ENCODE peak calls at places on chromosome 5, in four cellular contexts. A, O, Z and N are unnamed samples.

GRCh38 chr5:80143491-80143890 is 108.3 kb downstream of the THBS4 start:
- DNase-seq in A (no peak), O (no peak), Z (peak; percentile 5), N (no peak)

GRCh38 chr5:138582959-138583358 is 7.8 kb upstream of the HSPA9 start:
- DNase-seq in A (no peak), O (no peak), Z (no peak), N (no peak)

GRCh38 chr5:56964173-56964572 is 12.2 kb upstream of the MIER3 start:
- DNase-seq in A (no peak), O (no peak), Z (no peak), N (no peak)

GRCh38 chr5:125257057-125257970 is 510.9 kb upstream of the ZNF608 start:
- DNase-seq in A (no peak), O (peak; percentile 36), Z (no peak), N (no peak)

GRCh38 chr5:133317558-133317957 is 265.7 kb downstream of the HSPA4 start:
- DNase-seq in A (no peak), O (no peak), Z (no peak), N (no peak)

GRCh38 chr5:16916262-16916878 is 19.7 kb downstream of the MYO10 start:
- DNase-seq in A (no peak), O (peak; percentile 91), Z (no peak), N (no peak)

GRCh38 chr5:22734907-22735306 is 118.2 kb downstream of the CDH12 start:
- DNase-seq in A (no peak), O (no peak), Z (no peak), N (no peak)

GRCh38 chr5:150457562-150458240 is 8.2 kb upstream of the RPS14 start:
- DNase-seq in A (no peak), O (no peak), Z (no peak), N (no peak)

DNA sequence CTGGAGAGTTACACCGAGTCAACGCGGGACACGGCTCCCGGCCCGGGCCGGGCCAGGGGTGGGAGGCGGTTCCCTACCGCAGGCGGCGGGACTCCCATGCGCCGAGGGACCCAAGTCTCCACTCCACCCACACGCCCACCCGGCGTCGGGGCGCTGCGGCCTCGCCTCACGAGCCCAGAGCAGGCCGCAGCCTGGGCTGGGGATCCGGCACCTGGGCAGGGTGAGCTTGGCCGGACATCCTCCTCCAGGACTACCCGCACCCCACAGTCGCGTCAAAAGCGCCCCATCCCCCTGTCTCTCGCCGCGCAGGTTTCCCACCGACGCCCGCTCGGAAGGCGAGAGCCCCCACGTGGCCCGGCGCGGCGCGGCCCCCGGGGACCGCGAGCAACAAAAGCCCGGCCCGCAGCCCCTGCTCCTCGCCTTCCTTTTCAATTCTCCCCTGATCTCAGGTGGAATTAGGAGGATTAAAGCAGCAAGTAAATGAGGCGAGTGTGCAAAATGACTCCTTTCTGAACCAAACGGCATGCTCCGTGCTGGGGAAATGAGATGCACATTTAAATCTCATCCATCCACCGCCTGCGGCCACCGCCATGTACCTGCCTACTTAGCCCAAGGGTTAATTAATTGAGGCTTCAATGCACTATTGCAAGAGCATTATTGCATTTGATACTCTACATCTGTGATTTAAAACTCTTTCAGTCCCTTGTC is 196.6 kb upstream of the TBCA start:
- DNase-seq in A (peak; percentile 21), O (no peak), Z (no peak), N (no peak)
- TF ChIP-seq CTCF in A (peak; percentile 20), O (peak; percentile 16), Z (no peak), N (peak; percentile 30)

GRCh38 chr5:172839669-172840068 is 5.6 kb downstream of the ERGIC1 start:
- DNase-seq in A (no peak), O (no peak), Z (no peak), N (no peak)
- H3K27ac ChIP-seq in A (no peak overlapping the region), O (no peak overlapping the region), Z (no peak overlapping the region), N (no peak overlapping the region)

GRCh38 chr5:114450516-114450909 is 88.6 kb downstream of the KCNN2 start:
- DNase-seq in A (peak; percentile 26), O (peak; percentile 13), Z (no peak), N (no peak)

GRCh38 chr5:114448496-114448895 is 86.6 kb downstream of the KCNN2 start:
- DNase-seq in A (no peak), O (no peak), Z (no peak), N (no peak)

GRCh38 chr5:114449836-114450515 is 88.1 kb downstream of the KCNN2 start:
- DNase-seq in A (peak; percentile 87), O (peak; percentile 61), Z (peak; percentile 8), N (peak; percentile 65)

DNA sequence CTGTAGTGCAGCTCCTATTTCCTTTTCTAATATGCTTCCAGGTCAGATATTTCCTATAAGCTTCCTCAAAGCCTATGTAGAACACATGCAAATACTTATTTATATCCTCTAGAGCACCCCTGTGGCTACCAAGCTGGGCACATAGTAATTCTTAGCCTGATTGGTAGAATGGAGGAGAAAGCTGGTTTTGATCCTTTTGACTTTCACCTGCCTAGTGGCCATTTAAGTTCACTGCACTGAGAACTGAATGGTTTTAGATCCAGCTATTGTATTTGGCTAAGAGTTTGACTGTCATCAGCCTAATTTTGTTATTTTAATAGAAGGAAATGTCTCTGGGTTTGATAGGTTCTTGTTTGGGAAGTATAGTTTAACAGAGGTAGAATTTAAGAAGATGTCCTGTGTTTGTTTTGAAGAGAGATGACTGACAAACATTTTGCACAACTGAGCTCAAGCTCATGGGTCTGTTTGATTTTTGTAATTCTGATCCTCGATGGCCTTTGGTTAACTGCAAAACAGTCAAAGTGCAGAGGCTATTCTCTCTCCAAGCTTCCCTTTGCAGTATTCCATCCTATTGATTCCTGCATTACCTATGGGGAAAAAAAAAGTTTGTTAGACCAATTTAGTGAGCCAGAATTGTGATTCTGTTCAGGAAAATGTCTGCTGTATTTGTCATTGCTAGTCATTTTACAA is 85.4 kb downstream of the KCNN2 start:
- DNase-seq in A (no peak), O (peak; percentile 15), Z (no peak), N (no peak)
- TF ChIP-seq CTCF in A (peak; percentile 24), O (peak; percentile 21), Z (no peak), N (peak; percentile 39)

GRCh38 chr5:93151121-93151520 is 429.9 kb downstream of the NR2F1-AS1 start:
- DNase-seq in A (no peak), O (peak; percentile 62), Z (no peak), N (no peak)
- H3K27ac ChIP-seq in A (no peak overlapping the region), O (no peak overlapping the region), Z (no peak overlapping the region), N (peak overlapping the region; percentile 61)

DNA sequence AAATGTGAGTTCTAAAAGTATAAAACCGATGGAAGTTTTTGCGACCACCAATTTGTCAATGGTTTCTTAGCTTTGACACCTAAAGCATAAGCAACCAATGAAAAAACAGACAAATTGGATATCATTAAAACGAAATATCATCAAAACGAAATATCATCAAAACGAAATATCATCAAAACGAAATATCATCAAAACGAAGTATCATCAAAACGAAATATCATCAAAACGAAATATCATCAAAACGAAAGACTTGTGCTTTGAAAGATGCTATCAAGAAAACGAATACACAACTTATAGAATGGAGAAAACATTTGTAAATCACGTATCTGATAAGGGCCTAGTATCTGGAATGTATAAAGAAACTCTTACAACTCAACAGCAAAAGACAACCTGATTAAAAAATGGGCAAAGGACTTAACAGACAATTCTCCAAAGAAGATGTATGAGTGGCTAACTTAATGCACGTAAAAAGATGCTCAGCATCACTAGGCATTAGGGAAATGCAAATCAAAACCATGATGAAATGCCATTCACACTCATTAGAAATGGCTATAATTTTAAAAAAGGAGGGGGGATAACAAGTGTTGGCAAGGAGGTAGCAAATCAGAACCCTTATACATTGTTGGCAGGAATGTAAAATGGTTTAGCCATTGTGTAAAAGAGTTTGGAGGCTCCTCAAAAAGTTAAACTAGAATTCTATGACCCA is 29.4 kb upstream of the TBC1D9B start:
- DNase-seq in A (no peak), O (no peak), Z (no peak), N (no peak)
- TF ChIP-seq CTCF in A (no peak), O (no peak), Z (no peak), N (no peak)